ENCODE peak calls at places on chromosomes 1 and 21, in ten cellular contexts. T, D, B, O, E, S, H, K, L and F are unnamed samples.

GRCh38 chr1:17438977-17439249 is 564 bp downstream of the RCC2 start:
- DNase-seq in K (no peak), B (no peak), E (no peak), L (no peak), T (no peak), D (no peak), S (no peak), O (no peak), H (no peak), F (no peak)

GRCh38 chr1:66372522-66373071 is 161.4 kb upstream of the SGIP1 start:
- DNase-seq in H (no peak), L (no peak), T (no peak), S (no peak), O (no peak), K (no peak), D (no peak), B (no peak), E (no peak), F (no peak)

GRCh38 chr1:176119549-176119948 is 87.5 kb downstream of the COP1 start:
- DNase-seq in D (no peak), L (no peak), H (peak), O (no peak), E (no peak), T (no peak), K (no peak), B (peak), S (peak), F (peak)

GRCh38 chr1:98331718-98332311 is 329.7 kb upstream of the SNX7 start:
- DNase-seq in K (no peak), S (no peak), B (no peak), T (no peak), O (no peak), E (no peak), L (no peak), H (no peak), D (no peak), F (no peak)

GRCh38 chr1:164748253-164748899 is 189.4 kb downstream of the PBX1 start:
- DNase-seq in T (peak), S (no peak), H (no peak), E (peak), O (no peak), B (peak), L (no peak), K (no peak), D (no peak), F (no peak)

GRCh38 chr1:39949891-39950290 is 5.1 kb upstream of the MFSD2A start:
- DNase-seq in O (no peak), K (no peak), T (no peak), L (no peak), B (no peak), E (no peak), S (no peak), D (no peak), H (no peak), F (no peak)

GRCh38 chr1:35210306-35211112 is 17.6 kb upstream of the SFPQ start:
- DNase-seq in O (no peak), L (no peak), H (no peak), S (peak), K (no peak), B (no peak), E (no peak), D (no peak), T (no peak), F (no peak)

GRCh38 chr1:59901770-59902388 is 24.7 kb downstream of the CYP2J2 start:
- DNase-seq in B (no peak), L (peak), D (no peak), T (no peak), S (no peak), K (no peak), H (peak), O (no peak), E (no peak), F (no peak)

GRCh38 chr1:181485276-181486097 is 2.2 kb downstream of the CACNA1E start:
- DNase-seq in S (peak), H (peak), T (no peak), D (peak), O (no peak), E (no peak), B (no peak), K (peak), L (no peak), F (peak)

GRCh38 chr1:167629681-167630567 is at the start of gene RCSD1:
- DNase-seq in T (no peak), B (no peak), D (peak), S (peak), L (no peak), K (no peak), E (peak), O (peak), H (no peak), F (peak)

GRCh38 chr21:32328595-32328994 is 29.9 kb downstream of the MRAP start:
- DNase-seq in T (no peak), H (peak), O (no peak), B (peak), L (no peak), S (no peak), K (no peak), E (no peak), D (no peak), F (no peak)

GRCh38 chr1:38474738-38475623 is 384.6 kb downstream of the RRAGC start:
- DNase-seq in O (no peak), E (no peak), D (peak), S (peak), L (no peak), T (no peak), K (no peak), B (no peak), H (peak), F (peak)

GRCh38 chr1:5927506-5928370 is 64.5 kb downstream of the NPHP4 start:
- DNase-seq in H (no peak), K (no peak), D (no peak), B (no peak), L (no peak), T (no peak), E (no peak), O (no peak), S (no peak), F (no peak)

GRCh38 chr1:4048076-4048475 is 148.0 kb upstream of the C1orf174 start:
- DNase-seq in O (no peak), H (no peak), T (no peak), E (no peak), K (no peak), S (no peak), L (no peak), B (no peak), D (no peak), F (no peak)

GRCh38 chr21:27362249-27362648 is 395.4 kb upstream of the ADAMTS5 start:
- DNase-seq in K (no peak), S (peak), L (peak), H (no peak), E (no peak), B (no peak), D (no peak), O (no peak), T (no peak), F (no peak)
- TF ChIP-seq CTCF in K (no peak), S (peak), L (peak), H (no peak), E (peak), B (peak), D (no peak), O (no peak), T (no peak), F (no peak)

GRCh38 chr1:72781038-72781437 is 498.7 kb upstream of the NEGR1 start:
- DNase-seq in B (no peak), L (no peak), K (no peak), S (no peak), O (no peak), E (no peak), D (no peak), H (no peak), T (no peak), F (no peak)
- TF ChIP-seq CTCF in B (no peak), L (no peak), K (no peak), S (no peak), O (no peak), E (no peak), D (no peak), H (no peak), T (no peak), F (no peak)

DNA sequence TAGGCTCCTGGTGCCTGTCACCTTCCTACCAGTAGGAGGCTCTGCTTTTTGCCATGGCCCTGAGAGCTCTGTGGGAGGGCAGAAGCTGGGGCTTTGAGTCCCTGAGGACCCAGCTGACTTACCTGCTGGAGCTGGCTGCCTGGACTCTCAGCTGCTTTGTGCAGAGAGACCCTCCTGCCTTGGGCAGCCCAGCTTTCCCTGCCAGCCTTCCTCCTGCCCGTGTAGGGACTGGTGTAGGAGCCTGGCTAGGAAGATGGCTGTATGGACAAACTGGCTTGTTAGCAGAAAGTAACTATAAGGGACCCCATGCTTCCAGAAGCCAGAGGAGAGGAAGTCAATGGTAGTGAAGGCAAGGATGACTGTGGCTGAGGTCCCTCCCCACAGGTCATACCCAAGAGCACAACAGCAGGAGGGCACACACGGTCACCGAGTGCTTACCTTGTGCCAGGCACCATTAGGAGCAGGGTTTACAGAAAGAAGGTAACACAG is 9.7 kb upstream of the CELSR2 start:
- DNase-seq in O (no peak), S (peak), H (peak), K (no peak), D (peak), T (no peak), L (no peak), B (peak), E (no peak), F (peak)
- TF ChIP-seq CTCF in O (peak), S (peak), H (peak), K (peak), D (peak), T (no peak), L (peak), B (peak), E (peak), F (peak)

DNA sequence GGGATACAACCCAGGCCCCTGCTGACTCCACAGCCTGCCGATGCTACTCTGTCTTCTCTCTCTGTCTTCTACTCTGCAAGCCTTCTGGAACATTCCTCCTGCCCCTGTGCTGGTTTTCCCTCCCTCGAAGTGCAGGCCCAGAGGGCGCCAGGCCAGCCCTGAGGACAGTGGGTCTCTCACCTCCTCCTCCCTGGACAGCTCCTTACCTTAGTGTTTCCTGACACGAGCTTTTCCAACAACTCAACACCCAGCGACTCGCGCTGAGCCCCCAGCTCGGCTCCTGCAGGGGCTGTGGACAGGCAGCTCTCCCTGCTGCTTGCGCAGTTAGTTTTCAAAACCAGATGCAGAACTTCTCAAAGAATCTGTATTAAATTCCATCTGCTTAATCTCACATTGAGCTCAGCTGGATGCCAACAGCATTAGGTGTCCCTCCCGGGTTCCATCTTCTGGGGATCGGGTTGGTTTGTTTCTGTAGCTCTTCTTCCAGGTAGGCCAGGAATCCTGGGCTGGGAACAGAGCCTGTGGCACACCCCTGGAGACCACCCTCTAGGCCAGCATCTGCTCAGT is 54.2 kb downstream of the PTPRU start:
- DNase-seq in H (no peak), K (no peak), E (no peak), D (no peak), T (no peak), L (no peak), S (no peak), B (peak), O (no peak), F (no peak)
- TF ChIP-seq CTCF in H (no peak), K (no peak), E (no peak), D (no peak), T (no peak), L (no peak), S (no peak), B (no peak), O (no peak), F (no peak)

GRCh38 chr1:91546876-91547275 is 46.2 kb downstream of the CDC7 start:
- DNase-seq in K (no peak), T (no peak), D (no peak), E (no peak), L (no peak), H (no peak), S (peak), B (no peak), O (no peak), F (no peak)
- TF ChIP-seq CTCF in K (no peak), T (no peak), D (no peak), E (peak), L (peak), H (no peak), S (no peak), B (no peak), O (no peak), F (no peak)

GRCh38 chr1:88228153-88228552 is 455.9 kb upstream of the PKN2 start:
- DNase-seq in B (no peak), O (no peak), H (peak), D (no peak), S (peak), L (no peak), T (no peak), K (no peak), E (no peak), F (no peak)
- TF ChIP-seq CTCF in B (no peak), O (no peak), H (peak), D (no peak), S (peak), L (peak), T (no peak), K (peak), E (no peak), F (no peak)

DNA sequence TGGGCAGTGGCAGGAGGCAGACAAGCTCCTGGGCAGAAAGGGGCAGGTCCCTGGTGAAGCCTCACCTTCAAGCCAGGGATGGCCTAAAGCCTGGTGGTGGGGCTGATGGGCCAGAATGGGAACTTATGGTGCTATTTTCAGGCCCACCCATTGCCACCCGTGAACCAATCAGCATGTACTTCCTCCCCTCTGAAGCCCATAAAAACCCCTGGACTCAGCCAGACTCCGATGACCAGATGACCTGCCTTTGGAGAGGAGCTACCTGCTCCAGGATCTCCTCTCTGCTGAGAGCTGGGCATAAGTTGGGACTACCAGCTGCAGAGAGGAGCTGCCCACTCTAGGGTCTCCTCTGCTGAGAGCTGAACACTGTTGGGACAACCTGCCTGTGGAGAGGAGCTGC is 7.8 kb upstream of the BCL10 start:
- DNase-seq in O (no peak), L (no peak), K (no peak), D (no peak), T (no peak), H (no peak), B (no peak), S (no peak), E (no peak), F (no peak)
- TF ChIP-seq CTCF in O (no peak), L (no peak), K (no peak), D (no peak), T (no peak), H (no peak), B (no peak), S (no peak), E (no peak), F (no peak)

GRCh38 chr1:222890702-222891101 is 75.9 kb downstream of the DISP1 start:
- DNase-seq in T (no peak), H (no peak), O (no peak), B (no peak), D (no peak), K (no peak), L (no peak), S (no peak), E (no peak), F (no peak)
- TF ChIP-seq CTCF in T (no peak), H (no peak), O (no peak), B (no peak), D (no peak), K (no peak), L (no peak), S (no peak), E (no peak), F (no peak)

DNA sequence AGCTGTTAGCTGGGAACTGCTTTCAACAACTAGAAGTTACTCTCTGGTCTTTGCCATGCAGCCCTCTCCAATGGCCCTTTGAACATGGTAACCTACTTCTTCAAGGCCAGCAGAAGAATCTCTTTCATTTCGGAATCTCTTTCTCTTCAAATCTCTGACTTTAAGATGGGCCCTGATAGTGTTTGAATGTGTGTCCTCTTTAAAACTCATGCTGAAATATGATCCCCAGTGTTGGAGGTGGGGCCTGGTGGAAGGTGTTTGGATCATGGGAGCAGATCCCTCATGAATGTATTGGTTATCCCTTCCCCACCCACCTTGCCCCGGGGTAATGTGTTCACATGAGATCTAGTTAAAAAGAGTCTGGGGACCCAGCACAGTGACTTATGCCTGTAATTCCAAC is 54.5 kb upstream of the SOX13 start:
- DNase-seq in T (no peak), S (no peak), E (no peak), B (no peak), D (no peak), O (no peak), L (no peak), K (no peak), H (no peak), F (no peak)
- TF ChIP-seq CTCF in T (no peak), S (no peak), E (no peak), B (no peak), D (no peak), O (no peak), L (no peak), K (no peak), H (no peak), F (no peak)

GRCh38 chr1:150484861-150485260 is 2.4 kb upstream of the TARS2 start:
- DNase-seq in H (peak), T (no peak), K (no peak), D (no peak), E (no peak), O (no peak), S (peak), B (peak), L (no peak), F (no peak)
- TF ChIP-seq CTCF in H (peak), T (no peak), K (no peak), D (peak), E (no peak), O (no peak), S (peak), B (peak), L (no peak), F (no peak)